ENCODE peak calls at places on chromosomes 16 and 17, in eight cellular contexts. G is thoracic aorta; X is endothelial cell; T is WERI-Rb-1; E is HFF-Myc; U is DND-41; M is CD8-positive, alpha-beta T cell; B is AG09319. Y is an unnamed sample.

GRCh38 chr17:28500712-28501379 is 5.3 kb upstream of the FOXN1 start:
- DNase-seq in G (no peak), X (no peak), T (peak), E (no peak), U (no peak), M (no peak), B (no peak), Y (no peak)

GRCh38 chr16:50776042-50776441 is 34.2 kb downstream of the CYLD start:
- DNase-seq in G (no peak), X (no peak), T (no peak), E (no peak), U (no peak), M (no peak), B (no peak), Y (no peak)

GRCh38 chr16:83973581-83974385 is 5.7 kb downstream of the NECAB2 start:
- DNase-seq in G (no peak), X (no peak), T (no peak), E (no peak), U (no peak), M (no peak), B (no peak), Y (peak)

GRCh38 chr16:3074860-3075545 is 9.6 kb downstream of the IL32 start:
- DNase-seq in G (no peak), X (no peak), T (no peak), E (no peak), U (peak), M (peak), B (no peak), Y (no peak)

GRCh38 chr17:81923302-81924260 is 4.0 kb downstream of the MAFG start:
- DNase-seq in G (no peak), X (peak), T (peak), E (no peak), U (no peak), M (no peak), B (no peak), Y (peak)

GRCh38 chr16:50310308-50311133 is 44.2 kb downstream of the ADCY7 start:
- DNase-seq in G (no peak), X (no peak), T (no peak), E (no peak), U (no peak), M (no peak), B (no peak), Y (no peak)

GRCh38 chr17:12591336-12591735 is 74.4 kb upstream of the MYOCD start:
- DNase-seq in G (no peak), X (no peak), T (no peak), E (no peak), U (no peak), M (no peak), B (no peak), Y (no peak)

GRCh38 chr17:15981646-15982580 is 17.6 kb downstream of the ZSWIM7 start:
- DNase-seq in G (no peak), X (no peak), T (no peak), E (no peak), U (no peak), M (no peak), B (no peak), Y (no peak)

GRCh38 chr16:82684246-82684645 is 57.5 kb downstream of the CDH13 start:
- DNase-seq in G (no peak), X (no peak), T (no peak), E (no peak), U (no peak), M (no peak), B (no peak), Y (no peak)

GRCh38 chr17:71109697-71110096 is 940.4 kb downstream of the KCNJ2 start:
- DNase-seq in G (no peak), X (no peak), T (no peak), E (no peak), U (no peak), M (no peak), B (no peak), Y (no peak)

GRCh38 chr17:60303406-60304099 is 88.4 kb downstream of the USP32 start:
- DNase-seq in G (no peak), X (no peak), T (no peak), E (no peak), U (no peak), M (no peak), B (no peak), Y (no peak)

GRCh38 chr16:88354229-88355092 is 28.3 kb upstream of the ZNF469 start:
- DNase-seq in G (no peak), X (no peak), T (no peak), E (no peak), U (no peak), M (no peak), B (no peak), Y (peak)

GRCh38 chr17:35345445-35345925 is 27.9 kb downstream of the SLFN11 start:
- DNase-seq in G (no peak), X (no peak), T (no peak), E (no peak), U (no peak), M (no peak), B (no peak), Y (no peak)

GRCh38 chr17:49890852-49891251 is 43.0 kb upstream of the TAC4 start:
- DNase-seq in G (no peak), X (no peak), T (no peak), E (no peak), U (no peak), M (no peak), B (no peak), Y (no peak)

GRCh38 chr17:58710948-58711552 is 18.6 kb downstream of the RAD51C start:
- DNase-seq in G (no peak), X (peak), T (peak), E (peak), U (peak), M (no peak), B (peak), Y (no peak)

GRCh38 chr17:46870116-46870803 is 18.9 kb downstream of the WNT9B start:
- DNase-seq in G (no peak), X (no peak), T (no peak), E (no peak), U (no peak), M (no peak), B (no peak), Y (no peak)

GRCh38 chr17:3724373-3725077 is 822 bp downstream of the HASPIN start:
- DNase-seq in G (no peak), X (peak), T (no peak), E (no peak), U (no peak), M (no peak), B (no peak), Y (no peak)

GRCh38 chr16:11059588-11059987 is 115.2 kb downstream of the CLEC16A start:
- DNase-seq in G (no peak), X (no peak), T (no peak), E (no peak), U (no peak), M (no peak), B (no peak), Y (no peak)

GRCh38 chr16:84766978-84767773 is 52.6 kb upstream of the CRISPLD2 start:
- DNase-seq in G (no peak), X (no peak), T (no peak), E (no peak), U (no peak), M (no peak), B (no peak), Y (no peak)

GRCh38 chr16:86831366-86831765 is 253.0 kb downstream of the FOXL1 start:
- DNase-seq in G (no peak), X (no peak), T (peak), E (no peak), U (no peak), M (no peak), B (no peak), Y (no peak)

GRCh38 chr17:74305865-74306654 is 20.0 kb upstream of the KIF19 start:
- DNase-seq in G (no peak), X (peak), T (peak), E (no peak), U (no peak), M (no peak), B (no peak), Y (no peak)

GRCh38 chr16:13113786-13114185 is 212.4 kb downstream of the SHISA9 start:
- DNase-seq in G (no peak), X (no peak), T (no peak), E (no peak), U (no peak), M (no peak), B (no peak), Y (no peak)

GRCh38 chr16:85929259-85929704 is 30.3 kb downstream of the IRF8 start:
- DNase-seq in G (no peak), X (no peak), T (no peak), E (no peak), U (no peak), M (no peak), B (no peak), Y (no peak)

GRCh38 chr16:71847096-71847495 is 1.3 kb downstream of the ATXN1L start:
- DNase-seq in G (no peak), X (no peak), T (no peak), E (no peak), U (no peak), M (no peak), B (no peak), Y (no peak)

DNA sequence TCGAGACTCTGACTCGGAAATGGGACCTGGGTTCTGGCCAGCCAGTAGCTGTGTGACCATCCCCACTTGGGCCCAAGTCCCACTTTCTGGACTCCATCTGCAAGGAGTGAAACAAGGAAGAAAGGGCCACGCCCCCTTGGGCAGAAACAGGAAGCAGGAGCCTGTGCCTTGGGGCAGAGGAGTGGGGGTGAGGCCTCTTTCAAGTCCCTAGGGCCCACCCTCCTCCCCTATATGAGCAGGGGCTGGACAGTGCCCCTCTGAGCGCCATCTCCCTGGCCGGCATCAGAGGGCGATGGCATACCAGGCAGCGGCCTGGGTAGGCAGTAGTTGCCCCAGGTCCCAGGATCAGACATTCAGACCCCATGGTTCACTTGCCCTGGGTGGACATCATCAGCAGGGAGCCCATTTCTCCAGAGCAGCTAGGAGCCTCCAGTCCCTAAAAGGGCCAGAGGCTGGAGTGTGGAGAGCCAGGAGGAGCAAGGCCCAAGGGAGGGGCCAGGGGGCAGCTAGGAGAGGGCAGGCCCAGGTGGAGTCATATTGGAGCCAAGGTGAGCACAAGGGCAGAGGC is 7.1 kb downstream of the BCAR1 start:
- DNase-seq in G (no peak), X (no peak), T (no peak), E (no peak), U (no peak), M (no peak), B (no peak), Y (no peak)
- TF ChIP-seq CTCF in G (no peak), X (no peak), T (no peak), E (no peak), U (no peak), M (no peak), B (no peak), Y (no peak)

DNA sequence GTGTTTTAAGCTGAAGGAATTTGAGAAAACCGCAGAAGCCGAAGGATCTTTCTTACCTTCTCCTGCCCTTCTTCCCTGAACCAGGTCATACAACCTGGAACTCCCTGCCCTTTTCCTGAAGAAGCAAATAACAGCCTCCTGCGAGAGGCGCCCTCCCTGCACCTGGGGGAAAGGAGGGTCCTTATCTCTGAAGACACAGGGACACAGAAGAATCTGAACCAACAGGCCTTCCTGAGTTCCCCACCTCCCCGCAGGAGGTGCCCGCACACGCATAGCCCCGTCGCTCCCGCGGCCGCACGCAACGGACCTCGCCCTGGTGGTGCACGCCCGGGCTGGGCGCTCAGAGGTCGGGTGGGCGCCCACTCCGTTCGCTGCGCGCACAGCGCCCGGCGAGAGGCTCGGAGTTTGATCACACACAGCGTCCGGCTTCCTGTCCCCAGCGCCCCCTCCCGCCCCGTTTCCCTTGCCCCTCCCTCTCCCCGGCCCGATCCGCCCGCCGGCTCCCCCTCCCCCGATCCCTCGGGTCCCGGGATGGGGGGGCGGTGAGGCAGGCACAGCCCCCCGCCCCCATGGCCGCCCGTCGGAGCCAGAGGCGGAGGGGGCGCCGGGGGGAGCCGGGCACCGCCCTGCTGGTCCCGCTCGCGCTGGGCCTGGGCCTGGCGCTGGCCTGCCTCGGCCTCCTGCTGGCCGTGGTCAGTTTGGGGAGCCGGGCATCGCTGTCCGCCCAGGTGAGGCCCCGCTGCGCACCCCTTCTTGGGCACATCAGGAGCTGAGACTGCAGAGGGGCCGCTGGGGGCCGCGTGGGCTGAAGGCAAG is at the start of gene TNFSF12:
- DNase-seq in G (no peak), X (peak), T (peak), E (no peak), U (peak), M (no peak), B (no peak), Y (no peak)
- TF ChIP-seq CTCF in G (peak), X (no peak), T (peak), E (no peak), U (no peak), M (no peak), B (peak), Y (peak)

DNA sequence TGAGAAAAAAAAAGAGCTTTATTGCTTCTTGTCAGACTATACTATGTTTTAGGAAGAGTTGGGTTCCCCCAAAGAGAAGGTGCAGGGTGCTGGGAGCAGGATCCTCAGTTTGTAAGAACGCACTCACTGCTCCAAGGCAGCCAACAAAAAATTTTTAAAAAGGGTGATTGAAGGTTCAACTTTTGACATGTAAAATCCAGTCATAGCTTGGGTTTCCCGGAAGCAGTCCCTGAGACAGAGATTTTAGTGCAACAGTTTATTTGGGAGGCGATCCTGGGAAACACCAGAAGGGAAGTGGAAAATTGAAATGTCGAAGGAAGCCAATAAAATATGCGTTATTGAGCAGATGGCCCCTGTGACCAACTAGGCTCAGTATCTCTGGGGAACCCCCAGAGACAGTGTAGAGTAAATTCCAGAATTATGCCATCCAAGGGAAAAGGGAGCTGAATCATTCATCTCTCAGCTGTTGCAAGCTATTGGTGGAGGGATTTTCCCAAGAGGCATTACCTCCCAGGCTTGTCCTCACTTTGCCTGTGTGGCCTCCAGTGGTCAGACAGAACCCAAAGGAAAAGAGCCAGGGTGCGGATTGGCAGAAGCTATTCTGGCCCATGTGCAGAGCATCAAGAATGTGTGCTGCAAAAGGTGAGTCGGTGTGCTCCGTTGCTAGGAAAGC is 72.8 kb downstream of the HS3ST3B1 start:
- DNase-seq in G (no peak), X (no peak), T (no peak), E (peak), U (no peak), M (no peak), B (no peak), Y (no peak)
- TF ChIP-seq CTCF in G (no peak), X (no peak), T (no peak), E (no peak), U (no peak), M (no peak), B (no peak), Y (no peak)

DNA sequence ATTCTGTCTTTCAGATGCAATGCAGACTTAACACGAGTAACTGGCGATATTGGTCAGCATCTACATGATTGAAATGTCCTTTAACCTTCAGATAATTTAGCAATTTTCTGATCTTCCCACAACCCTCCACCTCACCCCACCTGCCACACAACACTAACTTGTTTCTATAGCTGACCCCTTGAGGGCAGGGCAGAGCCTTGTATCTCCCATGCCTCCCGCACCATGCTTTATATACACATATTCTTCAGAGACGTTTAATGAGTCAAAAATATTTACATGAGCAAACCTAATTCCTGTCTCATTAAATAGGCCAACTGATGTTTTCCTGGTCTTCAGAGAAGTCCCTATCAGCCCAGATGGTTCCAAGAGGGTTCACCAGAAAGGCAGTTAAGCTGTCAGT is 6.6 kb upstream of the DHRS7C start:
- DNase-seq in G (no peak), X (no peak), T (no peak), E (no peak), U (no peak), M (no peak), B (no peak), Y (no peak)
- TF ChIP-seq CTCF in G (no peak), X (no peak), T (peak), E (no peak), U (no peak), M (no peak), B (no peak), Y (no peak)